ENCODE peak calls at places on chromosomes 3 and 15, in seven cellular contexts. One of them, this sample, is unnamed.

GRCh38 chr3:59839810-59840515 is 790.1 kb upstream of the CFAP20DC start:
- DNase-seq in neural crest cell: no peak
- DNase-seq in GM06990: peak
- DNase-seq in AG04450: no peak
- DNase-seq in tibial artery: no peak
- DNase-seq in AG04449: no peak
- DNase-seq in GM13976: no peak
- DNase-seq in this sample: no peak

GRCh38 chr15:101657171-101657570 is 5.0 kb upstream of the TM2D3 start:
- DNase-seq in neural crest cell: no peak
- DNase-seq in GM06990: no peak
- DNase-seq in AG04450: no peak
- DNase-seq in tibial artery: no peak
- DNase-seq in AG04449: no peak
- DNase-seq in GM13976: no peak
- DNase-seq in this sample: no peak

GRCh38 chr3:16538505-16538904 is 25.0 kb upstream of the RFTN1 start:
- DNase-seq in neural crest cell: no peak
- DNase-seq in GM06990: no peak
- DNase-seq in AG04450: no peak
- DNase-seq in tibial artery: no peak
- DNase-seq in AG04449: no peak
- DNase-seq in GM13976: no peak
- DNase-seq in this sample: no peak

GRCh38 chr3:36736327-36736726 is 28.0 kb downstream of the DCLK3 start:
- DNase-seq in neural crest cell: no peak
- DNase-seq in GM06990: no peak
- DNase-seq in AG04450: no peak
- DNase-seq in tibial artery: no peak
- DNase-seq in AG04449: no peak
- DNase-seq in GM13976: no peak
- DNase-seq in this sample: no peak

GRCh38 chr3:125125822-125126245 is 70.0 kb upstream of the HEG1 start:
- DNase-seq in neural crest cell: no peak
- DNase-seq in GM06990: no peak
- DNase-seq in AG04450: peak
- DNase-seq in tibial artery: no peak
- DNase-seq in AG04449: peak
- DNase-seq in GM13976: no peak
- DNase-seq in this sample: peak

GRCh38 chr3:82259994-82260393 is 498.5 kb upstream of the GBE1 start:
- DNase-seq in neural crest cell: no peak
- DNase-seq in GM06990: no peak
- DNase-seq in AG04450: no peak
- DNase-seq in tibial artery: no peak
- DNase-seq in AG04449: no peak
- DNase-seq in GM13976: no peak
- DNase-seq in this sample: no peak

GRCh38 chr15:40323953-40324937 is 753 bp downstream of the INAFM2 start:
- DNase-seq in neural crest cell: no peak
- DNase-seq in GM06990: no peak
- DNase-seq in AG04450: no peak
- DNase-seq in tibial artery: no peak
- DNase-seq in AG04449: no peak
- DNase-seq in GM13976: peak
- DNase-seq in this sample: no peak

GRCh38 chr15:63901912-63902670 is 68.3 kb upstream of the HERC1 start:
- DNase-seq in neural crest cell: no peak
- DNase-seq in GM06990: no peak
- DNase-seq in AG04450: no peak
- DNase-seq in tibial artery: no peak
- DNase-seq in AG04449: no peak
- DNase-seq in GM13976: no peak
- DNase-seq in this sample: no peak

GRCh38 chr3:124168271-124168670 is 176.3 kb upstream of the ROPN1 start:
- DNase-seq in neural crest cell: no peak
- DNase-seq in GM06990: no peak
- DNase-seq in AG04450: no peak
- DNase-seq in tibial artery: peak
- DNase-seq in AG04449: peak
- DNase-seq in GM13976: no peak
- DNase-seq in this sample: no peak

GRCh38 chr3:58206406-58207011 is 4.3 kb downstream of the DNASE1L3 start:
- DNase-seq in neural crest cell: no peak
- DNase-seq in GM06990: peak
- DNase-seq in AG04450: no peak
- DNase-seq in tibial artery: no peak
- DNase-seq in AG04449: no peak
- DNase-seq in GM13976: no peak
- DNase-seq in this sample: no peak

GRCh38 chr3:123953735-123954134 is 7.3 kb downstream of the CCDC14 start:
- DNase-seq in neural crest cell: no peak
- DNase-seq in GM06990: no peak
- DNase-seq in AG04450: no peak
- DNase-seq in tibial artery: no peak
- DNase-seq in AG04449: no peak
- DNase-seq in GM13976: no peak
- DNase-seq in this sample: no peak

GRCh38 chr3:13348671-13349396 is 71.3 kb downstream of the NUP210 start:
- DNase-seq in neural crest cell: no peak
- DNase-seq in GM06990: no peak
- DNase-seq in AG04450: no peak
- DNase-seq in tibial artery: no peak
- DNase-seq in AG04449: no peak
- DNase-seq in GM13976: no peak
- DNase-seq in this sample: no peak

GRCh38 chr15:25333049-25333448 is 105.8 kb downstream of the UBE3A start:
- DNase-seq in neural crest cell: no peak
- DNase-seq in GM06990: no peak
- DNase-seq in AG04450: no peak
- DNase-seq in tibial artery: no peak
- DNase-seq in AG04449: no peak
- DNase-seq in GM13976: no peak
- DNase-seq in this sample: no peak

GRCh38 chr3:111747490-111747889 is 111.6 kb upstream of the PHLDB2 start:
- DNase-seq in neural crest cell: no peak
- DNase-seq in GM06990: no peak
- DNase-seq in AG04450: no peak
- DNase-seq in tibial artery: no peak
- DNase-seq in AG04449: peak
- DNase-seq in GM13976: no peak
- DNase-seq in this sample: no peak

GRCh38 chr3:155232605-155233004 is 60.9 kb downstream of the STRIT1 start:
- DNase-seq in neural crest cell: no peak
- DNase-seq in GM06990: no peak
- DNase-seq in AG04450: peak
- DNase-seq in tibial artery: peak
- DNase-seq in AG04449: no peak
- DNase-seq in GM13976: no peak
- DNase-seq in this sample: peak

GRCh38 chr15:63503739-63504246 is 600 bp upstream of the USP3 start:
- DNase-seq in neural crest cell: no peak
- DNase-seq in GM06990: no peak
- DNase-seq in AG04450: peak
- DNase-seq in tibial artery: peak
- DNase-seq in AG04449: no peak
- DNase-seq in GM13976: peak
- DNase-seq in this sample: no peak

GRCh38 chr3:89522168-89522567 is 414.7 kb downstream of the EPHA3 start:
- DNase-seq in neural crest cell: no peak
- DNase-seq in GM06990: no peak
- DNase-seq in AG04450: no peak
- DNase-seq in tibial artery: no peak
- DNase-seq in AG04449: no peak
- DNase-seq in GM13976: no peak
- DNase-seq in this sample: no peak

GRCh38 chr15:28228096-28228495 is 93.9 kb downstream of the HERC2 start:
- DNase-seq in neural crest cell: no peak
- DNase-seq in GM06990: no peak
- DNase-seq in AG04450: no peak
- DNase-seq in tibial artery: no peak
- DNase-seq in AG04449: no peak
- DNase-seq in GM13976: no peak
- DNase-seq in this sample: no peak

GRCh38 chr3:178671261-178672191 is 135.3 kb downstream of the KCNMB2 start:
- DNase-seq in neural crest cell: no peak
- DNase-seq in GM06990: no peak
- DNase-seq in AG04450: no peak
- DNase-seq in tibial artery: no peak
- DNase-seq in AG04449: no peak
- DNase-seq in GM13976: no peak
- DNase-seq in this sample: no peak

GRCh38 chr3:129326591-129326990 is 47.9 kb downstream of the HMCES start:
- DNase-seq in neural crest cell: no peak
- DNase-seq in GM06990: no peak
- DNase-seq in AG04450: no peak
- DNase-seq in tibial artery: no peak
- DNase-seq in AG04449: no peak
- DNase-seq in GM13976: no peak
- DNase-seq in this sample: no peak

GRCh38 chr3:121690777-121691405 is 30.2 kb upstream of the HCLS1 start:
- DNase-seq in neural crest cell: no peak
- DNase-seq in GM06990: peak
- DNase-seq in AG04450: no peak
- DNase-seq in tibial artery: no peak
- DNase-seq in AG04449: no peak
- DNase-seq in GM13976: peak
- DNase-seq in this sample: no peak

GRCh38 chr3:73774645-73775044 is 149.9 kb upstream of the PDZRN3 start:
- DNase-seq in neural crest cell: no peak
- DNase-seq in GM06990: no peak
- DNase-seq in AG04450: no peak
- DNase-seq in tibial artery: no peak
- DNase-seq in AG04449: no peak
- DNase-seq in GM13976: no peak
- DNase-seq in this sample: no peak

GRCh38 chr3:42013652-42014442 is 51.9 kb upstream of the ULK4 start:
- DNase-seq in neural crest cell: peak
- DNase-seq in GM06990: peak
- DNase-seq in AG04450: no peak
- DNase-seq in tibial artery: peak
- DNase-seq in AG04449: no peak
- DNase-seq in GM13976: peak
- DNase-seq in this sample: no peak

GRCh38 chr3:28286595-28286994 is 45.2 kb downstream of the CMC1 start:
- DNase-seq in neural crest cell: no peak
- DNase-seq in GM06990: peak
- DNase-seq in AG04450: no peak
- DNase-seq in tibial artery: no peak
- DNase-seq in AG04449: peak
- DNase-seq in GM13976: peak
- DNase-seq in this sample: peak
- TF ChIP-seq CTCF in neural crest cell: peak
- TF ChIP-seq CTCF in GM06990: peak
- TF ChIP-seq CTCF in AG04450: peak
- TF ChIP-seq CTCF in tibial artery: peak
- TF ChIP-seq CTCF in AG04449: peak
- TF ChIP-seq CTCF in GM13976: peak
- TF ChIP-seq CTCF in this sample: peak

GRCh38 chr3:24521306-24522154 is 26.9 kb upstream of the THRB start:
- DNase-seq in neural crest cell: peak
- DNase-seq in GM06990: no peak
- DNase-seq in AG04450: no peak
- DNase-seq in tibial artery: peak
- DNase-seq in AG04449: no peak
- DNase-seq in GM13976: peak
- DNase-seq in this sample: no peak
- TF ChIP-seq CTCF in neural crest cell: no peak
- TF ChIP-seq CTCF in GM06990: no peak
- TF ChIP-seq CTCF in AG04450: no peak
- TF ChIP-seq CTCF in tibial artery: no peak
- TF ChIP-seq CTCF in AG04449: no peak
- TF ChIP-seq CTCF in GM13976: no peak
- TF ChIP-seq CTCF in this sample: no peak

GRCh38 chr3:127819086-127819485 is 3.2 kb downstream of the MGLL start:
- DNase-seq in neural crest cell: no peak
- DNase-seq in GM06990: no peak
- DNase-seq in AG04450: no peak
- DNase-seq in tibial artery: no peak
- DNase-seq in AG04449: no peak
- DNase-seq in GM13976: no peak
- DNase-seq in this sample: no peak

GRCh38 chr3:127822166-127822835 is at the start of gene MGLL:
- DNase-seq in neural crest cell: peak
- DNase-seq in GM06990: no peak
- DNase-seq in AG04450: no peak
- DNase-seq in tibial artery: peak
- DNase-seq in AG04449: no peak
- DNase-seq in GM13976: no peak
- DNase-seq in this sample: no peak

GRCh38 chr3:127820871-127821853 is 1.2 kb downstream of the MGLL start:
- DNase-seq in neural crest cell: no peak
- DNase-seq in GM06990: no peak
- DNase-seq in AG04450: no peak
- DNase-seq in tibial artery: peak
- DNase-seq in AG04449: no peak
- DNase-seq in GM13976: peak
- DNase-seq in this sample: no peak

GRCh38 chr3:127819656-127820055 is 2.7 kb downstream of the MGLL start:
- DNase-seq in neural crest cell: no peak
- DNase-seq in GM06990: no peak
- DNase-seq in AG04450: no peak
- DNase-seq in tibial artery: no peak
- DNase-seq in AG04449: no peak
- DNase-seq in GM13976: no peak
- DNase-seq in this sample: no peak

DNA sequence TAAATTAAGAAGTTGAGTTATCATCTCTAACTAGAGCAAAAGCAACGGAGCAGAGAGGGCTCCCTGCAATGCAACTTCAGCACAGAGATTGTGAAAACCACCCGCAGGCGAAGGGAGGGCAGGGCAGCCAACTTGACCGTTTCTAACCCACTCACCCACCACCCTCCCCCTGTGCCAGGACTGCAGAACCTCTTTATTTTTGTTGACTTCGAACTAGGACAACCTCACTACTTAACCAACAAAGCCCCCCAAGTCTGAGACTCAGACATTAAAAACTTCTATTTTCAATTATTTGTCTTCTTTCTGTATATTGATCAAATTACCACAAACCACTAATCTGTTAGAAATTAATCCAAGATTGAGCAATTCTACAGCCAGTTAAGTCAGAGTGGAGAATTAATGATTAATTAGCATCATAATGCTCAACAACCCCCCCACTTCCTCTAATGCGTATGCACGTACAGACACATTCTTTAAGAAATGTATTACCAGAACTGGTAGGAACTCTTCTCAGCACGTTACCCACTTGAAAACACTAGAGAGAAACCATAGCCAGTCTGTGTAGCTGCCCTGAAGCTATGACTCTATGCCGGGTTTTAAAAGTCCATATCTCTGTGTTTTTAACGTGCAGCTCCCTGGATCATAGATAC is 2.0 kb downstream of the MGLL start:
- DNase-seq in neural crest cell: no peak
- DNase-seq in GM06990: no peak
- DNase-seq in AG04450: no peak
- DNase-seq in tibial artery: peak
- DNase-seq in AG04449: no peak
- DNase-seq in GM13976: no peak
- DNase-seq in this sample: no peak
- TF ChIP-seq CTCF in neural crest cell: peak
- TF ChIP-seq CTCF in GM06990: no peak
- TF ChIP-seq CTCF in AG04450: peak
- TF ChIP-seq CTCF in tibial artery: peak
- TF ChIP-seq CTCF in AG04449: peak
- TF ChIP-seq CTCF in GM13976: no peak
- TF ChIP-seq CTCF in this sample: no peak

GRCh38 chr3:162722336-162722735 is 1225.7 kb downstream of the OTOL1 start:
- DNase-seq in neural crest cell: no peak
- DNase-seq in GM06990: no peak
- DNase-seq in AG04450: no peak
- DNase-seq in tibial artery: no peak
- DNase-seq in AG04449: no peak
- DNase-seq in GM13976: no peak
- DNase-seq in this sample: no peak
- TF ChIP-seq CTCF in neural crest cell: no peak
- TF ChIP-seq CTCF in GM06990: no peak
- TF ChIP-seq CTCF in AG04450: no peak
- TF ChIP-seq CTCF in tibial artery: no peak
- TF ChIP-seq CTCF in AG04449: no peak
- TF ChIP-seq CTCF in GM13976: no peak
- TF ChIP-seq CTCF in this sample: no peak